ENCODE peak calls at places on chromosome 2, in ten cellular contexts. X is A549; U is GM23338; T is cardiac fibroblast; E is ELR; L is NCI-H774; W is GM06990; N is non-pigmented ciliary epithelial cell; G is KG1; I is stimulated activated CD8-positive, alpha-beta memory T cell treated with anti-CD3 and anti-CD28 coated beads, Interleukin-12 subunit alpha, Interleukin-12 subunit beta, amount 100 ng/mL, for 4 hours. J is an unnamed sample.

GRCh38 chr2:144426981-144427479 is 92.9 kb downstream of the ZEB2 start:
- DNase-seq in X (peak), U (no peak), T (peak), E (peak), L (no peak), W (no peak), N (peak), G (no peak), I (no peak), J (peak)

GRCh38 chr2:237193436-237193835 is 107.7 kb downstream of the COPS8 start:
- DNase-seq in X (no peak), U (no peak), T (no peak), E (no peak), L (no peak), W (no peak), N (no peak), G (no peak), I (no peak), J (no peak)

GRCh38 chr2:159714586-159714930 is 2.3 kb downstream of the MARCHF7 start:
- DNase-seq in X (no peak), U (no peak), T (no peak), E (no peak), L (no peak), W (no peak), N (no peak), G (no peak), I (no peak), J (no peak)

GRCh38 chr2:208657468-208657867 is 250.9 kb downstream of the PTH2R start:
- DNase-seq in X (peak), U (peak), T (no peak), E (no peak), L (no peak), W (no peak), N (no peak), G (no peak), I (no peak), J (no peak)

GRCh38 chr2:128619471-128620325 is 301.0 kb upstream of the HS6ST1 start:
- DNase-seq in X (no peak), U (no peak), T (no peak), E (no peak), L (no peak), W (no peak), N (no peak), G (no peak), I (no peak), J (no peak)

GRCh38 chr2:24491626-24492282 is 700 bp downstream of the NCOA1 start:
- DNase-seq in X (no peak), U (peak), T (no peak), E (peak), L (no peak), W (peak), N (no peak), G (no peak), I (peak), J (peak)

GRCh38 chr2:179129574-179130238 is 79.8 kb upstream of the CCDC141 start:
- DNase-seq in X (peak), U (peak), T (peak), E (peak), L (no peak), W (no peak), N (no peak), G (peak), I (no peak), J (peak)

GRCh38 chr2:100073110-100073509 is 69.3 kb downstream of the AFF3 start:
- DNase-seq in X (no peak), U (no peak), T (no peak), E (no peak), L (no peak), W (no peak), N (no peak), G (no peak), I (no peak), J (no peak)

GRCh38 chr2:240136671-240137292 is 677 bp upstream of the COPS9 start:
- DNase-seq in X (no peak), U (no peak), T (no peak), E (no peak), L (no peak), W (no peak), N (no peak), G (no peak), I (peak), J (no peak)

GRCh38 chr2:235956281-235956970 is 211.8 kb downstream of the GBX2 start:
- DNase-seq in X (no peak), U (no peak), T (no peak), E (no peak), L (no peak), W (no peak), N (no peak), G (no peak), I (no peak), J (no peak)